ENCODE peak calls at places on chromosomes 13 and 19, in four cellular contexts. H is hepatocyte, N is BE2C, Y is SK-N-SH. R is an unnamed sample. For H3K27me3 and H3K36me3, the result is how much of the 10 kb centered on the place peaks cover.

GRCh38 chr19:6761053-6761676 is 6.1 kb downstream of the SH2D3A start:
- DNase-seq in H (no peak), N (peak), Y (peak), R (peak)

GRCh38 chr13:28575200-28575599 is 80.3 kb upstream of the FLT1 start:
- DNase-seq in H (peak), N (no peak), Y (no peak), R (no peak)

GRCh38 chr19:44332145-44332544 is 24.3 kb downstream of the ZNF112 start:
- DNase-seq in H (no peak), N (no peak), Y (no peak), R (no peak)

GRCh38 chr19:47006496-47006895 is 13.1 kb upstream of the NPAS1 start:
- DNase-seq in H (no peak), N (no peak), Y (no peak), R (peak)

GRCh38 chr13:27636624-27637288 is 15.1 kb downstream of the POLR1D start:
- DNase-seq in H (no peak), N (no peak), Y (no peak), R (no peak)

GRCh38 chr19:8158411-8159074 is 9.2 kb upstream of the FBN3 start:
- DNase-seq in H (peak), N (peak), Y (peak), R (peak)

GRCh38 chr19:2777952-2778683 is 5.0 kb downstream of the SGTA start:
- DNase-seq in H (no peak), N (no peak), Y (no peak), R (no peak)

GRCh38 chr13:98453254-98453843 is 123.6 kb downstream of the STK24 start:
- DNase-seq in H (no peak), N (no peak), Y (no peak), R (no peak)

GRCh38 chr19:30719189-30719990 is 347.2 kb downstream of the ZNF536 start:
- DNase-seq in H (peak), N (peak), Y (peak), R (peak)

GRCh38 chr13:58302349-58302748 is 670.8 kb downstream of the PCDH17 start:
- DNase-seq in H (no peak), N (no peak), Y (no peak), R (no peak)

GRCh38 chr19:1068111-1069001 is 1.4 kb downstream of the ARHGAP45 start:
- DNase-seq in H (no peak), N (no peak), Y (no peak), R (no peak)

GRCh38 chr19:33472696-33473624 is 48.6 kb downstream of the PEPD start:
- DNase-seq in H (no peak), N (no peak), Y (no peak), R (no peak)

GRCh38 chr19:55229789-55230182 is 1.2 kb upstream of the TMEM86B start:
- DNase-seq in H (peak), N (no peak), Y (no peak), R (peak)

GRCh38 chr13:108176685-108177274 is 38.6 kb downstream of the LIG4 start:
- DNase-seq in H (peak), N (peak), Y (peak), R (peak)

GRCh38 chr13:66849706-66850105 is 380.4 kb downstream of the PCDH9 start:
- DNase-seq in H (no peak), N (no peak), Y (no peak), R (peak)

GRCh38 chr13:51590966-51591627 is 6.8 kb downstream of the WDFY2 start:
- DNase-seq in H (peak), N (no peak), Y (peak), R (no peak)

GRCh38 chr13:38662362-38662761 is 24.5 kb upstream of the FREM2 start:
- DNase-seq in H (peak), N (no peak), Y (no peak), R (no peak)

GRCh38 chr13:19153782-19154450 is 27.7 kb downstream of the TUBA3C start:
- DNase-seq in H (no peak), N (no peak), Y (peak), R (peak)

GRCh38 chr13:71360041-71360440 is 507.0 kb downstream of the DACH1 start:
- DNase-seq in H (no peak), N (no peak), Y (no peak), R (no peak)

GRCh38 chr19:29413435-29413834 is 112.4 kb upstream of the VSTM2B start:
- DNase-seq in H (no peak), N (no peak), Y (no peak), R (no peak)

GRCh38 chr13:34816543-34816942 is 125.5 kb upstream of the NBEA start:
- DNase-seq in H (peak), N (no peak), Y (no peak), R (no peak)

GRCh38 chr19:29162694-29163093 is 50.3 kb downstream of the UQCRFS1 start:
- DNase-seq in H (no peak), N (no peak), Y (no peak), R (peak)

GRCh38 chr13:60175571-60175970 is 11.8 kb upstream of the DIAPH3 start:
- DNase-seq in H (no peak), N (no peak), Y (no peak), R (no peak)

GRCh38 chr13:50526771-50527567 is 316.5 kb downstream of the DLEU7 start:
- DNase-seq in H (no peak), N (peak), Y (peak), R (no peak)

GRCh38 chr19:50490411-50490811 is 13.8 kb upstream of the GARIN5A start:
- DNase-seq in H (no peak), N (no peak), Y (no peak), R (peak)

GRCh38 chr13:101492251-101492910 is 39.9 kb downstream of the ITGBL1 start:
- DNase-seq in H (no peak), N (no peak), Y (no peak), R (no peak)

GRCh38 chr19:50383852-50384684 is at the start of gene POLD1:
- DNase-seq in H (peak), N (peak), Y (peak), R (peak)

GRCh38 chr13:48222358-48223015 is 10.5 kb upstream of the ITM2B start:
- DNase-seq in H (no peak), N (no peak), Y (no peak), R (no peak)

GRCh38 chr19:3695124-3695733 is 5.0 kb downstream of the PIP5K1C start:
- DNase-seq in H (no peak), N (no peak), Y (no peak), R (peak)

GRCh38 chr13:35840991-35841604 is 290.1 kb downstream of the DCLK1 start:
- DNase-seq in H (no peak), N (no peak), Y (no peak), R (no peak)

GRCh38 chr13:110412132-110412912 is 105.2 kb downstream of the COL4A2 start:
- DNase-seq in H (peak), N (peak), Y (peak), R (peak)
- H3K4me3 ChIP-seq in H (no peak), N (peak), Y (peak), R (no peak)

GRCh38 chr19:22532388-22533310 is 101.5 kb upstream of the ZNF492 start:
- DNase-seq in H (no peak), N (no peak), Y (no peak), R (no peak)

GRCh38 chr19:22527554-22527953 is 105.4 kb upstream of the ZNF98 start:
- DNase-seq in H (no peak), N (no peak), Y (no peak), R (no peak)

GRCh38 chr19:22528956-22529355 is 105.2 kb upstream of the ZNF492 start:
- DNase-seq in H (no peak), N (no peak), Y (no peak), R (no peak)

GRCh38 chr19:22526661-22527272 is 104.6 kb upstream of the ZNF98 start:
- DNase-seq in H (no peak), N (no peak), Y (no peak), R (no peak)

DNA sequence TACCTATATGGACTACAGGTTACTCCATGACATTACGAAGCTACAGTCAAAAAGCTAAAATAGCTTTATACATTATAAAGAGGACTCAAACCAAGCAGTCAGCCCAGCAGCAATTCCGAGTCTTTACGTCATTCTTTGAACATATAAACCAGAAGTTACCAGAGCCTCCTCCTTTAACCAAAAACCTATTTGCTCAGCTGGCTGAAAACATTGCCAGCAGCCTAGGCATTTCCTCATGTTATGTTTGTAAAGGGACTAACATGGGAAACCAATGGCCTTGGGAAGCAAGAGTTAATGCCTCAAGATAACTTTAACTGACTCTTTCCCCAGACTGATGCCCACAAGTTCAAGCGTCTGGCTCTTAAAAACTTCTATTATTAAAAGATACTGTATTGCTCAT is 104.1 kb upstream of the ZNF492 start:
- DNase-seq in H (no peak), N (no peak), Y (no peak), R (no peak)
- H3K27me3 ChIP-seq in H (under half), N (under half), Y (under half), R (under half)

GRCh38 chr19:23365222-23365621 is 30.0 kb downstream of the ZNF91 start:
- DNase-seq in H (no peak), N (no peak), Y (no peak), R (no peak)
- H3K36me3 ChIP-seq in H (under half), N (under half), Y (under half), R (under half)

DNA sequence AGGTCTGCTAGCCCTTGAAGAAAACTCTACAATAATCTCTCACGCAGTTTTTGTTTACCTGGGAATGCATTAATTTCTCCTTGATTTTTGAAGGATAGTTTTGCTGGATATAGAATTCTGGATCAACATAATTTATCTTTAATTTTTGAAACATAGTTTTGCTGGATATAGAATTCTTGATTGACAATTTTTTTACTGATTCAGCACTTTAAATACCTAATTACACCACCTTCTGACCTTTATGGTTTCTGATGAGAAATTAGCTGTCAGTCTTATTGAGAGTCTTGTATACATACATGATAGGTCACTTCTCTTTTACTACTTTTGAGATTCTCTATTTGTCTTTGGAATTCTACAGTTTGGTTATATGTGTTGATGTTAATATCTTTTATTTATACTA is 741.6 kb downstream of the FGF9 start:
- DNase-seq in H (no peak), N (no peak), Y (no peak), R (no peak)
- H3K4me3 ChIP-seq in H (no peak), N (no peak), Y (no peak), R (no peak)

GRCh38 chr13:110518150-110518525 is 43.4 kb downstream of the RAB20 start:
- DNase-seq in H (no peak), N (no peak), Y (no peak), R (no peak)
- H3K27me3 ChIP-seq in H (under half), N (under half), Y (under half), R (under half)

DNA sequence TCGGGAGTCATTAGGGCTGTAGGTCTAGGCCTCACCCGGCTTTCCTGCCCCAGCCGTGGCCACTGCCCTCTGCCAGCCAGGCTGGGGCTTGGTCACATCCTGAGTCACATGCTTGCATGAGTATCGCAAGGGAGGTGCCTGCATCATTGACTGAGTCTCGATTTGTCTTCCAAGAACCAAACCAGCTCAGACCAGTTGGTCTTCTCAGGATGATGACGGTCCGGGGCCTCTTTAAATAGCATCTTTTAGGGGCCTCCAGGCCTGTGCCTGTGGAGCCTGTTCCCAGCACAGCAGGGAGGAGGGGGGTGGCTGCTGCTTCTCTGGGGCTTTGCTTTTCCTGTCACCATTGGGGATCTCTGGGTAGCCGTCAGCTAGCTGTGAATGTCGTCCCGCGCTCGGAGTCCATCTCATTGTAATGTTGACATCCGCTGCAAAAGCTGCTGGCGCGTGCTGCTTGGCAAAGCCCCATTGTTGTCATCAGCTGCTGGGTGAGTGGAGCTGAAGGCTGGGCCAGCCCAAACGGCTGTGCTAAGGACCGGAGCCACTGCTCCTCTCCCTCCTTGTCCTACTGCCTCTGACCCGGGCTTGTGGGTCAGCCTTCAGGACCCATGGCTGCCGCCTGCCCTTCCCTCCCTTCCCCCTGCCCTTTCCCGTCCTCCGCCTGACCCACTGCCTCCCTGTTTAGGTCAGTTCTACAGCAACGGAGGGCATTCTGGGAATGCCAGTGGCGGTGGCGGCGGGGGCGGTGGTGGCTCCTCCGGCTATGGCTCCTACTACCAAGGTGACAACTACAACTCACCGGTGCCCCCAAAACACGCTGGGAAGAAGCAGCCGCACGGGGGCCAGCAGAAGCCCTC is 14.3 kb upstream of the QTRT1 start:
- DNase-seq in H (no peak), N (no peak), Y (peak), R (no peak)
- H3K36me3 ChIP-seq in H (under half), N (half or more), Y (half or more), R (half or more)

DNA sequence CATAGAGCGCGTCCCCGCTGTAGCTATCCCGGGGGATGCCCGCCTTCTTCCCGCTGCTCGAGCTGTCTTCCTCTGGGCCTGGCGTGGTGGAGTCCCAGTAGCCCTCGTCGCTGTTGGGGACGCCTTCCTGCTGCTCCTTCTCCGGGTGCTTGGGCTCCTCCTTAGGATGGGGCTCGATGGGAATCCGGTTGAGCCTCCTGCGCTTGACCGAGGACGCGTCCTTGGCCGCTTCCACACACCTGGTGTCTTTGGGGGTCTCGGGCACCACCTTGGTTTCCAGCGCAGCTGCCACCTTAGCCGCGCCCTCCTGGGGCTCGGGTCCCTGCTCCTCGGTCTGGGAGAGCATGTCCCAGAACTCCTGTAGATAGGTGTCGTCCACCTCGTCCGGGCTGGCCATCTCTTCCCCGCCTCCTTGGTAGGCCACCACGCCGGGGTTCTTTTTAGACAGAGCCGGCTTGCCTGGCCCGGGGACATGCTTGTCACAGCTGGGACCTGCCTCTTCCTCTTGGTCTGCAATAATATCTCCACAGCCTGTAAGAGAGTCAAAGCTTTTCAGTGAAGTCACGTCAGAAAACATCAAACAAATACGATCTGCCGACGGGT is 2.0 kb downstream of the AMER2 start:
- DNase-seq in H (no peak), N (no peak), Y (peak), R (peak)
- H3K4me3 ChIP-seq in H (peak), N (no peak), Y (no peak), R (peak)

DNA sequence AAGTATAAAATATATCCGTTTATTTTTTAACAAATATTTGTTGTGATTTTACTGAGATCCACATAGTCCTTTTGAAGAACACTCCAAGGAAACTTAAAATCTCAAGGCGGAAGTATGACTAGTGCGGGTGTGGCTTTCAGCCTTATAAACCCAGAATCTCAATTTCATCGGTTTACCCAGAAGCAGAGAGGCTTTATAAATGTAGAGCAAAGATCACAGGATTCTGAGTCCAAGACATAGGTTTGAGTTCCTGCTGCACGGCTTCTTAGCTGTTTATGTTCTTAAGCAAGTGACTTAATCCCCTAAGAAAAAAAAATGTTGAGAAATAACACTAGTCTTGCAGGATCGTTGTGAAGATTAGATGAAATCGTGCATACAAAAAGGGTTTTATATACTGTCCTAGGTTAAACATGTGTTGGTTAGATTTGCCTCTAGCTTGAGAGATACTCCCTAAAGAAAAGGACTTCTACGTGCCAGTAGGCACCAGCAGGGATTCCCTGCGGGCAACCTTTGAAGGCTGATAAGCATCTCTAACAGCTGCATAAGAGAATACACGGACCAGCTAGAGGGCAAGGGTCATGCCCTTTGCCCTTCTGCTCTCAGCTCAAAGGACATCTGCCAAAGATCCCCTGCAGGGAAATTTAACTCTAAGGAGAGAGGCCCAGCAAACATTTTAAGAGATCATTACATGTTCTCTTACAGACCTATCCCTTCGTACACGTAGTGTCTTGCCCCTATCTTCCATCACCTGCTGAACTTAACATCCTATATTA is 130.4 kb upstream of the MIR17HG start:
- DNase-seq in H (no peak), N (no peak), Y (no peak), R (peak)
- H3K27me3 ChIP-seq in H (under half), N (under half), Y (under half), R (under half)

GRCh38 chr13:113731192-113732175 is 27.5 kb upstream of the TMEM255B start:
- DNase-seq in H (no peak), N (peak), Y (no peak), R (peak)

GRCh38 chr13:113730831-113731191 is 28.2 kb upstream of the TMEM255B start:
- DNase-seq in H (no peak), N (peak), Y (no peak), R (no peak)

GRCh38 chr13:113728571-113729054 is 30.4 kb upstream of the TMEM255B start:
- DNase-seq in H (no peak), N (peak), Y (no peak), R (no peak)

GRCh38 chr13:113729329-113730019 is 29.6 kb upstream of the TMEM255B start:
- DNase-seq in H (no peak), N (peak), Y (peak), R (no peak)

DNA sequence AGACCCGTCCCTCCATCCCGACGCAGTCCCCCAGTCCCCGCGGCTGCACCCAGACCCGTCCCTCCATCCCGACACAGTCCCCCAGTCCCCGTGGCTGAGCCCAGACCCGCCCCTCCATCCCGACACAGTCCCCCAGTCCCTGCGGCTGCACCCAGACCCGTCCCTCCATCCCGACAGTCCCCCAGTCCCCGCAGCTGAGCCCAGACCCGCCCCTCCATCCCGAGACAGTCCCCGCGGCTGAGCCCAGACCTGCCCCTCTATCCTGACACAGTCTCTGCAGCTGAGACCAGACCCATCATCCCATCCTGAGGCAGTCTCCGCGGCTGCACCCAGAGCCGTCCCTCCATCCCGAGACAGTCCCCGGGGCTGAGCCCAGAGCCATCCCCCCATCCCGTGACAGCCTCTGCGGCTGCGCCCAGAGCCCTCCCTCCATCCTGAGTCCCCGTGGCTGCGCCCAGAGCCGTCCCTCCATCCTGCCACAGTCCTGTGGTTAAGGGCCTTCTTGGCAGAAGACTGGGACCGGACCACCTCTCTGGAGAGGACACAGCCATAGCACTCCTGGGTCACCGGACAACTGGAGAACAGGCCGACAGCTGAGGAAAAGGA is 28.8 kb upstream of the TMEM255B start:
- DNase-seq in H (no peak), N (peak), Y (no peak), R (no peak)
- H3K36me3 ChIP-seq in H (under half), N (under half), Y (under half), R (under half)

R was measured in H7.